ENCODE peak calls at places on chromosomes 13 and 19, in seven cellular contexts. V, S, Z, N, K, Q and A are unnamed samples.

GRCh38 chr19:47093841-47094240 is 19.7 kb downstream of the ZC3H4 start:
- DNase-seq in V (peak; percentile 26), S (no peak), Z (no peak), N (no peak), K (no peak), Q (peak; percentile 53), A (no peak)

GRCh38 chr13:58960909-58961308 is 1202.8 kb downstream of the DIAPH3 start:
- DNase-seq in V (no peak), S (no peak), Z (no peak), N (no peak), K (no peak), Q (no peak), A (peak; percentile 42)

GRCh38 chr13:80458546-80458945 is 117.6 kb upstream of the SPRY2 start:
- DNase-seq in V (peak; percentile 46), S (no peak), Z (no peak), N (no peak), K (no peak), Q (no peak), A (no peak)

GRCh38 chr13:111973186-111974064 is 93.5 kb upstream of the SOX1 start:
- DNase-seq in V (no peak), S (no peak), Z (no peak), N (no peak), K (no peak), Q (no peak), A (no peak)

GRCh38 chr19:40933025-40933424 is 51.0 kb upstream of the CYP2A7 start:
- DNase-seq in V (no peak), S (no peak), Z (no peak), N (no peak), K (peak; percentile 73), Q (no peak), A (no peak)

GRCh38 chr13:23500858-23501257 is 67.4 kb upstream of the SACS start:
- DNase-seq in V (peak; percentile 90), S (no peak), Z (no peak), N (no peak), K (no peak), Q (no peak), A (peak; percentile 26)

GRCh38 chr13:57568865-57569264 is 62.7 kb upstream of the PCDH17 start:
- DNase-seq in V (no peak), S (no peak), Z (no peak), N (no peak), K (no peak), Q (no peak), A (no peak)

GRCh38 chr19:46080561-46080960 is 39.8 kb upstream of the IGFL4 start:
- DNase-seq in V (peak; percentile 59), S (no peak), Z (no peak), N (no peak), K (no peak), Q (no peak), A (peak; percentile 88)

GRCh38 chr19:56751078-56751489 is 79.5 kb upstream of the ZNF835 start:
- DNase-seq in V (no peak), S (no peak), Z (no peak), N (no peak), K (no peak), Q (no peak), A (no peak)

GRCh38 chr19:11400695-11401291 is 16.7 kb upstream of the EPOR start:
- DNase-seq in V (no peak), S (no peak), Z (no peak), N (no peak), K (no peak), Q (no peak), A (no peak)

GRCh38 chr13:97568850-97569249 is 134.9 kb downstream of the RAP2A start:
- DNase-seq in V (no peak), S (no peak), Z (no peak), N (no peak), K (peak; percentile 75), Q (no peak), A (no peak)

GRCh38 chr13:30569901-30570576 is 47.7 kb upstream of the USPL1 start:
- DNase-seq in V (peak; percentile 95), S (no peak), Z (no peak), N (peak; percentile 66), K (peak; percentile 66), Q (no peak), A (peak; percentile 95)

GRCh38 chr13:45872574-45872973 is 21.0 kb upstream of the SIAH3 start:
- DNase-seq in V (peak; percentile 63), S (no peak), Z (no peak), N (no peak), K (no peak), Q (no peak), A (no peak)

GRCh38 chr13:106503730-106504129 is 31.7 kb downstream of the EFNB2 start:
- DNase-seq in V (peak; percentile 48), S (no peak), Z (no peak), N (no peak), K (no peak), Q (no peak), A (no peak)

GRCh38 chr19:18856385-18857126 is 24.8 kb downstream of the UPF1 start:
- DNase-seq in V (peak; percentile 70), S (no peak), Z (no peak), N (no peak), K (peak; percentile 71), Q (no peak), A (peak; percentile 45)

GRCh38 chr13:93227906-93228801 is 1.5 kb downstream of the GPC6 start:
- DNase-seq in V (peak; percentile 93), S (no peak), Z (no peak), N (no peak), K (peak; percentile 89), Q (no peak), A (peak; percentile 61)

GRCh38 chr19:21823224-21823623 is 12.8 kb downstream of the ZNF43 start:
- DNase-seq in V (no peak), S (no peak), Z (no peak), N (no peak), K (no peak), Q (no peak), A (no peak)

GRCh38 chr13:99322297-99323103 is 15.3 kb upstream of the GPR183 start:
- DNase-seq in V (peak; percentile 83), S (peak; percentile 21), Z (peak; percentile 54), N (no peak), K (no peak), Q (peak; percentile 44), A (peak; percentile 55)

GRCh38 chr13:97485328-97485727 is 51.4 kb downstream of the RAP2A start:
- DNase-seq in V (no peak), S (no peak), Z (no peak), N (no peak), K (no peak), Q (no peak), A (no peak)